ENCODE peak calls at places on chromosomes 6 and 20, in nine cellular contexts. H is psoas muscle, B is coronary artery, U is fibroblast of villous mesenchyme, Y is tibial nerve, K is nephron progenitor cell, X is neural progenitor cell, J is choroid plexus epithelial cell, L is MCF 10A. N is an unnamed sample.

GRCh38 chr6:51648236-51648635 is 439.2 kb downstream of the PKHD1 start:
- DNase-seq in B (no peak), H (no peak), U (no peak), Y (no peak), L (peak), J (no peak), K (no peak), X (no peak), N (no peak)

GRCh38 chr6:166774770-166775169 is 147.7 kb upstream of the RPS6KA2 start:
- DNase-seq in J (no peak), B (no peak), H (no peak), K (no peak), Y (no peak), U (no peak), X (no peak), L (no peak), N (no peak)

GRCh38 chr20:47985092-47985850 is 200.0 kb upstream of the SULF2 start:
- DNase-seq in U (peak), B (no peak), Y (no peak), K (no peak), J (peak), L (peak), H (no peak), X (peak), N (no peak)

GRCh38 chr6:106109043-106109442 is 22.9 kb downstream of the PRDM1 start:
- DNase-seq in U (no peak), X (no peak), H (no peak), K (no peak), L (no peak), Y (no peak), B (no peak), J (no peak), N (no peak)

GRCh38 chr6:21691685-21692346 is 98.3 kb downstream of the SOX4 start:
- DNase-seq in B (no peak), X (no peak), K (no peak), Y (no peak), J (no peak), U (no peak), L (no peak), H (no peak), N (no peak)

GRCh38 chr6:109038837-109039398 is 55.7 kb downstream of the SESN1 start:
- DNase-seq in Y (no peak), H (no peak), K (no peak), J (no peak), B (no peak), L (no peak), X (no peak), U (no peak), N (no peak)

GRCh38 chr6:131924881-131925474 is 26.2 kb downstream of the CCN2 start:
- DNase-seq in J (peak), Y (no peak), X (peak), L (peak), U (peak), B (no peak), H (no peak), K (no peak), N (no peak)

GRCh38 chr6:22737331-22737730 is 168.0 kb downstream of the HDGFL1 start:
- DNase-seq in K (peak), U (peak), Y (peak), J (peak), L (peak), X (peak), B (no peak), H (peak), N (no peak)

GRCh38 chr20:2610941-2611720 is 41.3 kb upstream of the NOP56 start:
- DNase-seq in J (no peak), Y (no peak), K (no peak), L (no peak), U (no peak), H (no peak), X (no peak), B (no peak), N (no peak)

GRCh38 chr6:125843593-125843992 is 52.8 kb downstream of the NCOA7 start:
- DNase-seq in L (no peak), B (no peak), H (no peak), Y (no peak), X (no peak), U (no peak), K (no peak), J (no peak), N (no peak)

GRCh38 chr20:63695419-63696310 is 787 bp upstream of the TNFRSF6B start:
- DNase-seq in H (no peak), U (no peak), J (no peak), X (no peak), K (no peak), L (peak), Y (no peak), B (peak), N (no peak)

GRCh38 chr6:56865081-56865875 is 89.6 kb upstream of the BEND6 start:
- DNase-seq in K (no peak), H (no peak), L (no peak), Y (no peak), X (no peak), B (no peak), U (no peak), J (no peak), N (no peak)

GRCh38 chr6:128029841-128030240 is 129.0 kb upstream of the THEMIS start:
- DNase-seq in X (no peak), L (no peak), K (peak), U (no peak), B (no peak), J (no peak), H (no peak), Y (no peak), N (no peak)

GRCh38 chr6:57040011-57040410 is 6.5 kb upstream of the KIAA1586 start:
- DNase-seq in H (no peak), X (peak), Y (no peak), K (no peak), U (no peak), L (peak), B (no peak), J (peak), N (no peak)

GRCh38 chr20:38649275-38649891 is 47.8 kb downstream of the ARHGAP40 start:
- DNase-seq in X (peak), B (no peak), J (peak), U (peak), H (no peak), L (peak), K (peak), Y (no peak), N (no peak)

GRCh38 chr20:38633577-38634093 is 32.0 kb downstream of the ARHGAP40 start:
- DNase-seq in X (peak), U (peak), H (no peak), Y (no peak), L (peak), J (peak), K (peak), B (no peak), N (peak)

GRCh38 chr20:49181265-49181877 is 6.8 kb downstream of the STAU1 start:
- DNase-seq in B (no peak), H (no peak), U (peak), K (no peak), Y (no peak), J (no peak), L (no peak), X (no peak), N (no peak)

GRCh38 chr20:607476-607875 is 2.6 kb downstream of the TCF15 start:
- DNase-seq in Y (no peak), H (peak), K (no peak), X (no peak), U (no peak), B (no peak), L (no peak), J (no peak), N (no peak)

GRCh38 chr20:46090095-46090388 is 280 bp upstream of the NCOA5 start:
- DNase-seq in J (no peak), K (no peak), X (no peak), Y (no peak), H (no peak), B (no peak), U (no peak), L (no peak), N (no peak)

GRCh38 chr6:90780778-90781177 is 193.9 kb upstream of the MAP3K7 start:
- DNase-seq in B (no peak), H (no peak), U (no peak), L (no peak), X (no peak), K (no peak), Y (no peak), J (no peak), N (no peak)

GRCh38 chr6:84428300-84428907 is 201.0 kb upstream of the CEP162 start:
- DNase-seq in Y (peak), L (peak), H (peak), J (peak), X (peak), K (peak), B (peak), U (peak), N (no peak)

GRCh38 chr6:169846286-169847056 is 95.0 kb downstream of the ERMARD start:
- DNase-seq in K (no peak), X (no peak), J (no peak), Y (no peak), U (no peak), L (no peak), H (no peak), B (peak), N (no peak)

GRCh38 chr20:36645998-36646397 is at the start of gene SLA2:
- DNase-seq in U (no peak), H (no peak), Y (no peak), K (no peak), L (no peak), X (no peak), B (no peak), J (no peak), N (no peak)

GRCh38 chr20:22773326-22773725 is 189.0 kb upstream of the FOXA2 start:
- DNase-seq in K (no peak), Y (no peak), X (no peak), H (no peak), U (no peak), L (no peak), J (no peak), B (no peak), N (no peak)

GRCh38 chr6:18211338-18211737 is 53.0 kb downstream of the DEK start:
- DNase-seq in B (no peak), U (no peak), Y (no peak), L (no peak), X (no peak), K (no peak), J (no peak), H (no peak), N (no peak)

GRCh38 chr20:1861996-1862664 is 33.1 kb upstream of the SIRPA start:
- DNase-seq in U (no peak), H (no peak), Y (no peak), J (no peak), B (no peak), K (no peak), L (no peak), X (peak), N (no peak)

GRCh38 chr20:1945134-1945618 is 48.7 kb downstream of the PDYN start:
- DNase-seq in H (peak), L (peak), J (no peak), X (no peak), K (no peak), B (peak), U (peak), Y (peak), N (no peak)

GRCh38 chr6:3239110-3239830 is 11.8 kb upstream of the TUBB2B start:
- DNase-seq in U (no peak), X (peak), L (no peak), J (no peak), H (no peak), B (no peak), Y (no peak), K (no peak), N (no peak)

GRCh38 chr6:100475554-100476325 is 11.0 kb upstream of the SIM1 start:
- DNase-seq in B (no peak), L (peak), H (no peak), K (no peak), X (no peak), Y (no peak), U (no peak), J (no peak), N (no peak)

GRCh38 chr6:67112120-67112519 is 1405.1 kb upstream of the EYS start:
- DNase-seq in H (no peak), L (no peak), K (no peak), Y (no peak), U (no peak), X (peak), J (peak), B (no peak), N (no peak)

GRCh38 chr6:52388790-52389189 is 26.8 kb downstream of the PAQR8 start:
- DNase-seq in L (no peak), B (no peak), Y (no peak), H (no peak), U (peak), J (peak), X (no peak), K (no peak), N (no peak)

GRCh38 chr20:24751551-24751950 is 197.5 kb upstream of the CST7 start:
- DNase-seq in Y (no peak), H (no peak), L (no peak), J (no peak), K (no peak), U (no peak), X (no peak), B (peak), N (no peak)

GRCh38 chr6:144736763-144737162 is 451.6 kb downstream of the UTRN start:
- DNase-seq in B (no peak), Y (no peak), H (no peak), U (no peak), L (no peak), K (no peak), X (peak), J (no peak), N (no peak)

GRCh38 chr6:154995241-154996162 is at the start of gene TIAM2:
- DNase-seq in X (peak), Y (no peak), H (peak), U (peak), J (no peak), L (no peak), B (no peak), K (peak), N (peak)

GRCh38 chr6:69622924-69623323 is 173.9 kb downstream of the LMBRD1 start:
- DNase-seq in J (no peak), B (no peak), L (no peak), Y (no peak), K (peak), X (peak), U (no peak), H (no peak), N (no peak)

GRCh38 chr20:37692447-37693166 is 1.2 kb upstream of the CTNNBL1 start:
- DNase-seq in H (no peak), X (no peak), K (no peak), L (no peak), B (no peak), Y (no peak), J (no peak), U (no peak), N (no peak)

GRCh38 chr20:35871311-35871771 is 83.0 kb downstream of the SCAND1 start:
- DNase-seq in K (no peak), U (peak), H (no peak), B (no peak), J (peak), X (no peak), L (peak), Y (peak), N (no peak)

GRCh38 chr6:19736066-19736465 is 101.1 kb upstream of the ID4 start:
- DNase-seq in K (no peak), L (no peak), J (no peak), H (no peak), U (no peak), Y (no peak), B (no peak), X (no peak), N (no peak)

GRCh38 chr6:6057442-6058053 is 50.8 kb upstream of the NRN1 start:
- DNase-seq in L (peak), Y (peak), K (no peak), B (no peak), J (peak), X (peak), U (peak), H (no peak), N (no peak)
- TF ChIP-seq CTCF in L (peak), Y (peak), K (peak), B (no peak), J (peak), X (peak), U (peak), H (peak), N (peak)

DNA sequence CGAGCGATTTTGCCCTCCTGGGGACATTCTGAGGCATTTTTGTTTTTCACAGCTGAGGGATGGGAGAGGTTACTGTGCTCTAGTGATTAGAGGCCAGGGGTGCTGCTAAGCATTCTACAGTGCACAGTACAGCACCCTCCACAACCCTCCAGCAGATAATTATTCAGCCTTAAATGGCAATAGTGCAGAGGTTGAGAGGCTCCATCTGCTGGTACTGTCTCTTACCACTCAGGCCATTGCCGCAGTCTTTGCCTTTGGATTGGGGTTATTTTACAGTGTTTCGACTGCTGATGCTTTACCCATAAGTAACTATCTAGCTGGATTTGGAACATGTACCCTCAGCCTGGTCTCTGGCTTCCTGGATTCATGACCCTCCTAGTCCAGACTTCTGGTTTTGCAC is 705.3 kb downstream of the KIF16B start:
- DNase-seq in U (no peak), B (no peak), L (no peak), J (no peak), K (no peak), H (no peak), X (no peak), Y (no peak), N (no peak)
- TF ChIP-seq CTCF in U (no peak), B (no peak), L (no peak), J (peak), K (no peak), H (no peak), X (peak), Y (no peak), N (no peak)

GRCh38 chr6:54737247-54737646 is 109.3 kb upstream of the FAM83B start:
- DNase-seq in U (no peak), L (no peak), B (no peak), K (peak), H (no peak), Y (no peak), J (no peak), X (peak), N (no peak)
- TF ChIP-seq CTCF in U (peak), L (peak), B (no peak), K (no peak), H (no peak), Y (no peak), J (peak), X (peak), N (no peak)

DNA sequence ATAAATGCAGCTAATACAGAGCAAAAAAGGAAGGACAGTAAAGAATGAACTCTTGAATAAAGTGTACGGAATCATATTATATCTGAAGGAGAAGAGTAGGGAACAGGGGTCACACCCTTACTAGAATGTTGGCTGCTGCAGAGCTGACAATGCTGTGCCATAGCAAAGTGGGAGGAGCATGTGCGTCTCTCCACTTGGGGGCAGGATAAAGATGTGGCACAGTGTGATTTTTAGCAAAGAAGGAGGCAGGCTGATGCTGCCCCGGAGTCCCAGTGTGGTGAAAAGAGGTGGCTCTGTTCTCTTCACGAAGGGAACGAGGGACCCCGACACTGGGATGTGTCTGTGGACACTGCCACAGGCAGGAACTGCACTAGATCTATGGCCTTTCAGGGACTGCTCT is 67.5 kb downstream of the INSM1 start:
- DNase-seq in B (no peak), Y (no peak), L (no peak), K (no peak), H (no peak), X (peak), U (no peak), J (no peak), N (no peak)
- TF ChIP-seq CTCF in B (no peak), Y (no peak), L (no peak), K (no peak), H (no peak), X (peak), U (no peak), J (no peak), N (no peak)

GRCh38 chr6:30356519-30356918 is 11.6 kb downstream of the RPP21 start:
- DNase-seq in H (no peak), L (no peak), K (no peak), Y (no peak), J (no peak), X (no peak), U (no peak), B (no peak), N (no peak)

GRCh38 chr6:30358340-30358679 is 13.4 kb downstream of the RPP21 start:
- DNase-seq in L (no peak), K (no peak), J (peak), X (peak), Y (no peak), B (no peak), H (no peak), U (no peak), N (no peak)

GRCh38 chr6:30360139-30360538 is 15.2 kb downstream of the RPP21 start:
- DNase-seq in B (no peak), X (peak), K (no peak), J (no peak), U (no peak), L (no peak), H (no peak), Y (no peak), N (no peak)

GRCh38 chr6:30359276-30359675 is 14.3 kb downstream of the RPP21 start:
- DNase-seq in L (no peak), X (no peak), B (no peak), J (no peak), U (no peak), K (no peak), H (no peak), Y (no peak), N (no peak)

DNA sequence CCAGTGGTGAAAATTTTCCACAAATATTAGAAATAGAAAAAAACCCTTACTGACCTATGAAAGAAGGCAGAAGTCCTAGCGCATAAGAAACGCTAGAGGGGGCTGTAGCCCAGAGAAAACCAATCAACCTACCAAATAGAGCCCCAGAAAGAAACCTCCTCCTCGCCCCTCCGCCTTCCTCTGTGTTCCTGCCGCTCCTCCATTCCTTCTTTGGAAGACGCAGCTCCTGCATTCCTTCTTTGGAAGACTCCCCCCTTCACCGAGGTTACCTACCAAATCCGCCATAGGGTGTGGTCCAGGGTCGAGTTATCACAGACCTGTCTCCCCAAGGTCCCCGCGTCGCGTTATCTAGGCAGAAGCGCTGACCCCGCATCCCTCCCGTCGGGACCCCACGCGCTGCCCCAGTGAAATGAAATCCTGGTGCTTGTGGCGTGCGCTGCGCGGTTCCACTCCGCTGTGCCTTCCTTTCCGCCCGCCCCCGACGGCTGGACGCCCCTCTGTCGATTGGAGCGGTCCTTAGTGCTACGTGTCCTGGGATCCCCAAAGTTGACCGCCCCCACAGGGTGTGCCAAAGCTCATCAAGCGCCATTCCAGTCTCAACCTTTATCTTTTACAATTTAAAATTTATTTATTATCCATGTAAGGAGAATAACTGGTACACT is 12.9 kb downstream of the RPP21 start:
- DNase-seq in U (peak), B (no peak), K (peak), L (peak), X (peak), Y (peak), H (peak), J (peak), N (peak)
- TF ChIP-seq CTCF in U (peak), B (no peak), K (peak), L (peak), X (peak), Y (peak), H (peak), J (peak), N (peak)

GRCh38 chr6:14888575-14889000 is 357.3 kb upstream of the JARID2 start:
- DNase-seq in B (no peak), U (no peak), L (no peak), H (peak), X (no peak), J (no peak), Y (no peak), K (no peak), N (no peak)
- TF ChIP-seq CTCF in B (no peak), U (no peak), L (no peak), H (peak), X (no peak), J (no peak), Y (no peak), K (no peak), N (no peak)

GRCh38 chr6:146901940-146902816 is 302.0 kb upstream of the STXBP5 start:
- DNase-seq in L (peak), X (no peak), B (no peak), Y (no peak), J (peak), K (no peak), H (no peak), U (peak), N (no peak)
- TF ChIP-seq CTCF in L (peak), X (no peak), B (no peak), Y (no peak), J (peak), K (no peak), H (no peak), U (peak), N (no peak)

N was measured in activated B cell treated with CpG ODN at 0.5 μM for 24 hours.